ENCODE peak calls at places on chromosomes 7 and 10, in ten cellular contexts. T, I, M, B, F, E, Z, H, Y and G are unnamed samples.

GRCh38 chr10:42975558-42976352 is 101.1 kb upstream of the RET start:
- DNase-seq in T (no peak), Y (peak), F (no peak), I (no peak), E (no peak), Z (no peak), B (no peak), M (no peak), H (no peak), G (peak)

GRCh38 chr7:158933468-158934139 is 77.2 kb downstream of the DYNC2I1 start:
- DNase-seq in M (no peak), I (no peak), T (no peak), F (no peak), H (no peak), B (no peak), Z (no peak), Y (no peak), E (no peak), G (no peak)

GRCh38 chr7:1586827-1587705 is 17.2 kb upstream of the PSMG3 start:
- DNase-seq in E (no peak), Z (no peak), T (no peak), H (no peak), M (no peak), F (no peak), I (no peak), B (no peak), Y (no peak), G (no peak)

GRCh38 chr7:23469961-23470250 is 385 bp downstream of the IGF2BP3 start:
- DNase-seq in T (peak), Z (no peak), F (no peak), H (peak), M (no peak), Y (no peak), E (no peak), B (no peak), I (no peak), G (no peak)

GRCh38 chr10:16809074-16809718 is 8.0 kb downstream of the RSU1 start:
- DNase-seq in Y (peak), E (peak), T (peak), I (no peak), Z (no peak), B (no peak), H (peak), M (no peak), F (peak), G (peak)

GRCh38 chr7:3112499-3113134 is 69.0 kb upstream of the CARD11 start:
- DNase-seq in H (no peak), E (no peak), M (no peak), Z (no peak), B (no peak), Y (no peak), F (no peak), I (no peak), T (no peak), G (no peak)

GRCh38 chr10:6151087-6151977 is 51.4 kb upstream of the PFKFB3 start:
- DNase-seq in E (peak), T (peak), Y (no peak), I (peak), Z (no peak), H (no peak), M (no peak), B (no peak), F (peak), G (peak)

GRCh38 chr7:79157281-79157680 is 296.2 kb downstream of the MAGI2 start:
- DNase-seq in H (no peak), Z (no peak), T (no peak), E (no peak), M (no peak), F (no peak), Y (peak), I (no peak), B (no peak), G (no peak)

GRCh38 chr7:31307941-31308340 is 32.6 kb downstream of the NEUROD6 start:
- DNase-seq in M (no peak), I (no peak), T (no peak), Y (no peak), Z (peak), H (no peak), B (no peak), E (no peak), F (no peak), G (no peak)

GRCh38 chr10:78515037-78515872 is 481.6 kb downstream of the RPS24 start:
- DNase-seq in M (no peak), T (no peak), F (no peak), H (no peak), Z (no peak), I (no peak), Y (no peak), B (no peak), E (peak), G (no peak)

GRCh38 chr10:47035447-47036337 is 124.5 kb downstream of the PTPN20 start:
- DNase-seq in M (no peak), F (no peak), Z (no peak), H (no peak), E (no peak), T (no peak), I (no peak), B (no peak), Y (no peak), G (no peak)